ENCODE peak calls at places on chromosomes 2 and 18, in nine cellular contexts. One of them, this sample, is unnamed.
A peak's percentile ranks its signal among the peaks of the same experiment; 100 is the strongest.

GRCh38 chr2:98871506-98871905 is 64.5 kb downstream of the CRACDL start:
- DNase-seq in GM12891: no peak
- DNase-seq in AG04450: no peak
- DNase-seq in T-helper 1 cell: no peak
- DNase-seq in T1000: no peak
- DNase-seq in stimulated activated naive B cell treated with anti-CD40 and anti-IgM and Interleukin-4, amounts not matched to agents 10 μg/mL and 1 μg/mL and 100 μg/mL, for 72 hours: no peak
- DNase-seq in GM12892: no peak
- DNase-seq in COR-L47: no peak
- DNase-seq in colonic mucosa: no peak
- DNase-seq in this sample: no peak

GRCh38 chr18:36830141-36830495 is 1.2 kb downstream of the KIAA1328 start:
- DNase-seq in T1000: no peak
- DNase-seq in stimulated activated naive B cell treated with anti-CD40 and anti-IgM and Interleukin-4, amounts not matched to agents 10 μg/mL and 1 μg/mL and 100 μg/mL, for 72 hours: no peak
- DNase-seq in GM12891: no peak
- DNase-seq in AG04450: no peak
- DNase-seq in colonic mucosa: no peak
- DNase-seq in COR-L47: peak; percentile 12
- DNase-seq in T-helper 1 cell: no peak
- DNase-seq in GM12892: no peak
- DNase-seq in this sample: no peak

GRCh38 chr2:71716697-71717624 is 263.6 kb downstream of the DYSF start:
- DNase-seq in GM12892: no peak
- DNase-seq in AG04450: peak; percentile 15
- DNase-seq in T-helper 1 cell: no peak
- DNase-seq in COR-L47: no peak
- DNase-seq in GM12891: no peak
- DNase-seq in colonic mucosa: peak; percentile 38
- DNase-seq in stimulated activated naive B cell treated with anti-CD40 and anti-IgM and Interleukin-4, amounts not matched to agents 10 μg/mL and 1 μg/mL and 100 μg/mL, for 72 hours: no peak
- DNase-seq in T1000: peak; percentile 51
- DNase-seq in this sample: peak; percentile 74

GRCh38 chr18:47881752-47882455 is 48.6 kb downstream of the SMAD2 start:
- DNase-seq in T1000: no peak
- DNase-seq in AG04450: peak; percentile 11
- DNase-seq in colonic mucosa: no peak
- DNase-seq in COR-L47: no peak
- DNase-seq in stimulated activated naive B cell treated with anti-CD40 and anti-IgM and Interleukin-4, amounts not matched to agents 10 μg/mL and 1 μg/mL and 100 μg/mL, for 72 hours: no peak
- DNase-seq in T-helper 1 cell: no peak
- DNase-seq in GM12892: no peak
- DNase-seq in GM12891: no peak
- DNase-seq in this sample: no peak

GRCh38 chr18:44682181-44682870 is 1.6 kb downstream of the SETBP1 start:
- DNase-seq in AG04450: no peak
- DNase-seq in GM12892: no peak
- DNase-seq in stimulated activated naive B cell treated with anti-CD40 and anti-IgM and Interleukin-4, amounts not matched to agents 10 μg/mL and 1 μg/mL and 100 μg/mL, for 72 hours: peak; percentile 13
- DNase-seq in GM12891: no peak
- DNase-seq in COR-L47: no peak
- DNase-seq in T1000: no peak
- DNase-seq in T-helper 1 cell: no peak
- DNase-seq in colonic mucosa: peak; percentile 57
- DNase-seq in this sample: no peak

GRCh38 chr18:21298351-21298750 is 56.3 kb downstream of the GREB1L start:
- DNase-seq in GM12892: no peak
- DNase-seq in COR-L47: no peak
- DNase-seq in T1000: no peak
- DNase-seq in T-helper 1 cell: no peak
- DNase-seq in AG04450: no peak
- DNase-seq in colonic mucosa: no peak
- DNase-seq in stimulated activated naive B cell treated with anti-CD40 and anti-IgM and Interleukin-4, amounts not matched to agents 10 μg/mL and 1 μg/mL and 100 μg/mL, for 72 hours: no peak
- DNase-seq in GM12891: no peak
- DNase-seq in this sample: no peak

GRCh38 chr18:33706391-33706790 is 128.4 kb downstream of the ASXL3 start:
- DNase-seq in T1000: no peak
- DNase-seq in AG04450: no peak
- DNase-seq in colonic mucosa: no peak
- DNase-seq in GM12891: no peak
- DNase-seq in COR-L47: no peak
- DNase-seq in T-helper 1 cell: no peak
- DNase-seq in GM12892: no peak
- DNase-seq in stimulated activated naive B cell treated with anti-CD40 and anti-IgM and Interleukin-4, amounts not matched to agents 10 μg/mL and 1 μg/mL and 100 μg/mL, for 72 hours: no peak
- DNase-seq in this sample: no peak

GRCh38 chr2:73896362-73897239 is 3.8 kb downstream of the ACTG2 start:
- DNase-seq in T-helper 1 cell: no peak
- DNase-seq in stimulated activated naive B cell treated with anti-CD40 and anti-IgM and Interleukin-4, amounts not matched to agents 10 μg/mL and 1 μg/mL and 100 μg/mL, for 72 hours: peak; percentile 39
- DNase-seq in COR-L47: no peak
- DNase-seq in T1000: no peak
- DNase-seq in colonic mucosa: no peak
- DNase-seq in AG04450: no peak
- DNase-seq in GM12891: no peak
- DNase-seq in GM12892: no peak
- DNase-seq in this sample: no peak

GRCh38 chr2:72146357-72147302 is 1.0 kb downstream of the CYP26B1 start:
- DNase-seq in GM12891: no peak
- DNase-seq in AG04450: no peak
- DNase-seq in stimulated activated naive B cell treated with anti-CD40 and anti-IgM and Interleukin-4, amounts not matched to agents 10 μg/mL and 1 μg/mL and 100 μg/mL, for 72 hours: no peak
- DNase-seq in colonic mucosa: no peak
- DNase-seq in GM12892: no peak
- DNase-seq in COR-L47: no peak
- DNase-seq in T1000: no peak
- DNase-seq in T-helper 1 cell: peak; percentile 6
- DNase-seq in this sample: peak; percentile 30

GRCh38 chr2:77513191-77513590 is 9.0 kb downstream of the LRRTM4 start:
- DNase-seq in COR-L47: no peak
- DNase-seq in GM12891: no peak
- DNase-seq in colonic mucosa: no peak
- DNase-seq in AG04450: no peak
- DNase-seq in T1000: peak; percentile 1
- DNase-seq in T-helper 1 cell: no peak
- DNase-seq in GM12892: no peak
- DNase-seq in stimulated activated naive B cell treated with anti-CD40 and anti-IgM and Interleukin-4, amounts not matched to agents 10 μg/mL and 1 μg/mL and 100 μg/mL, for 72 hours: no peak
- DNase-seq in this sample: no peak

GRCh38 chr2:675051-675450 is 2.2 kb downstream of the TMEM18 start:
- DNase-seq in GM12891: no peak
- DNase-seq in colonic mucosa: no peak
- DNase-seq in T1000: no peak
- DNase-seq in GM12892: no peak
- DNase-seq in T-helper 1 cell: no peak
- DNase-seq in COR-L47: no peak
- DNase-seq in AG04450: no peak
- DNase-seq in stimulated activated naive B cell treated with anti-CD40 and anti-IgM and Interleukin-4, amounts not matched to agents 10 μg/mL and 1 μg/mL and 100 μg/mL, for 72 hours: no peak
- DNase-seq in this sample: no peak

GRCh38 chr2:23640711-23641110 is 255.7 kb downstream of the KLHL29 start:
- DNase-seq in GM12892: no peak
- DNase-seq in stimulated activated naive B cell treated with anti-CD40 and anti-IgM and Interleukin-4, amounts not matched to agents 10 μg/mL and 1 μg/mL and 100 μg/mL, for 72 hours: no peak
- DNase-seq in COR-L47: no peak
- DNase-seq in T1000: no peak
- DNase-seq in T-helper 1 cell: no peak
- DNase-seq in AG04450: no peak
- DNase-seq in colonic mucosa: no peak
- DNase-seq in GM12891: no peak
- DNase-seq in this sample: no peak

GRCh38 chr18:79320216-79320615 is 75.5 kb upstream of the NFATC1 start:
- DNase-seq in AG04450: no peak
- DNase-seq in colonic mucosa: no peak
- DNase-seq in stimulated activated naive B cell treated with anti-CD40 and anti-IgM and Interleukin-4, amounts not matched to agents 10 μg/mL and 1 μg/mL and 100 μg/mL, for 72 hours: no peak
- DNase-seq in T1000: no peak
- DNase-seq in GM12891: no peak
- DNase-seq in COR-L47: no peak
- DNase-seq in GM12892: no peak
- DNase-seq in T-helper 1 cell: no peak
- DNase-seq in this sample: no peak

This sample was measured in lower lobe of right lung.